ENCODE peak calls at places on chromosomes 16 and 17, in seven cellular contexts. L is spleen, B is prostate gland, Y is GM23338, N is stomach, X is Panc1, G is HepG2. F is an unnamed sample.
A peak's percentile ranks its signal among the peaks of the same experiment; 100 is the strongest.

GRCh38 chr17:36845916-36846315 is 91.4 kb upstream of the LHX1 start:
- DNase-seq in L (no peak), B (no peak), Y (no peak), N (no peak), X (no peak), G (no peak), F (no peak)

GRCh38 chr17:82930043-82930923 is 90.5 kb upstream of the ZNF750 start:
- DNase-seq in L (peak; percentile 67), B (no peak), Y (no peak), N (no peak), X (no peak), G (no peak), F (peak; percentile 4)

GRCh38 chr17:80474231-80474932 is 2.0 kb downstream of the NPTX1 start:
- DNase-seq in L (no peak), B (peak; percentile 41), Y (no peak), N (no peak), X (no peak), G (no peak), F (no peak)

GRCh38 chr17:63441654-63442053 is 4.5 kb downstream of the CYB561 start:
- DNase-seq in L (no peak), B (no peak), Y (no peak), N (no peak), X (no peak), G (no peak), F (no peak)

GRCh38 chr17:36608794-36609497 is 7.6 kb downstream of the MRM1 start:
- DNase-seq in L (no peak), B (peak; percentile 26), Y (peak; percentile 76), N (no peak), X (no peak), G (no peak), F (peak; percentile 30)

GRCh38 chr17:30376621-30377452 is 1.9 kb upstream of the CPD start:
- DNase-seq in L (no peak), B (peak; percentile 45), Y (no peak), N (no peak), X (no peak), G (peak; percentile 88), F (no peak)

GRCh38 chr17:73492802-73493139 is 151.5 kb downstream of the SDK2 start:
- DNase-seq in L (peak; percentile 54), B (no peak), Y (peak; percentile 36), N (no peak), X (no peak), G (no peak), F (no peak)

GRCh38 chr16:29984137-29984763 is 10.6 kb downstream of the TAOK2 start:
- DNase-seq in L (peak; percentile 24), B (no peak), Y (no peak), N (no peak), X (no peak), G (no peak), F (no peak)

GRCh38 chr17:40065041-40065770 is 2.4 kb downstream of the THRA start:
- DNase-seq in L (no peak), B (no peak), Y (no peak), N (no peak), X (no peak), G (no peak), F (no peak)

GRCh38 chr17:39264119-39264518 is 38.4 kb upstream of the STAC2 start:
- DNase-seq in L (no peak), B (no peak), Y (no peak), N (no peak), X (no peak), G (no peak), F (no peak)

GRCh38 chr17:29524692-29525091 is 42.1 kb downstream of the ABHD15 start:
- DNase-seq in L (no peak), B (no peak), Y (no peak), N (no peak), X (no peak), G (no peak), F (no peak)

GRCh38 chr16:81589975-81590650 is 145.5 kb downstream of the CMIP start:
- DNase-seq in L (no peak), B (no peak), Y (no peak), N (no peak), X (no peak), G (no peak), F (no peak)

GRCh38 chr16:46972429-46972970 is 974 bp downstream of the DNAJA2 start:
- DNase-seq in L (no peak), B (no peak), Y (peak; percentile 70), N (no peak), X (no peak), G (peak; percentile 33), F (no peak)

GRCh38 chr16:63365665-63366064 is 1329.4 kb upstream of the CDH8 start:
- DNase-seq in L (no peak), B (no peak), Y (no peak), N (no peak), X (no peak), G (no peak), F (no peak)
- TF ChIP-seq POLR2AphosphoS5 in L (no peak), B (no peak), Y (no peak), N (no peak), X (no peak), G (no peak), F (no peak)

GRCh38 chr17:60305141-60305540 is 86.8 kb downstream of the USP32 start:
- DNase-seq in L (no peak), B (no peak), Y (peak; percentile 45), N (no peak), X (no peak), G (peak; percentile 39), F (no peak)

GRCh38 chr17:60304502-60304901 is 87.4 kb downstream of the USP32 start:
- DNase-seq in L (no peak), B (no peak), Y (no peak), N (no peak), X (no peak), G (no peak), F (no peak)

GRCh38 chr17:60301644-60302043 is 90.3 kb downstream of the USP32 start:
- DNase-seq in L (no peak), B (no peak), Y (no peak), N (no peak), X (no peak), G (no peak), F (no peak)

GRCh38 chr17:60300949-60301348 is 91.0 kb downstream of the USP32 start:
- DNase-seq in L (no peak), B (no peak), Y (no peak), N (no peak), X (no peak), G (no peak), F (no peak)

GRCh38 chr17:60303406-60304099 is 88.4 kb downstream of the USP32 start:
- DNase-seq in L (no peak), B (no peak), Y (no peak), N (no peak), X (no peak), G (no peak), F (no peak)
- H3K27ac ChIP-seq in L (no peak overlapping the region), B (no peak overlapping the region), Y (no peak overlapping the region), N (no peak overlapping the region), X (no peak overlapping the region), G (no peak overlapping the region), F (no peak overlapping the region)

GRCh38 chr16:69399361-69399760 is 13.6 kb upstream of the TERF2 start:
- DNase-seq in L (no peak), B (no peak), Y (no peak), N (no peak), X (no peak), G (no peak), F (no peak)

GRCh38 chr16:69393898-69394849 is 8.4 kb upstream of the TERF2 start:
- DNase-seq in L (no peak), B (no peak), Y (no peak), N (no peak), X (no peak), G (no peak), F (no peak)

GRCh38 chr16:69395859-69396186 is 10.0 kb upstream of the TERF2 start:
- DNase-seq in L (no peak), B (no peak), Y (no peak), N (no peak), X (no peak), G (no peak), F (no peak)

GRCh38 chr16:69397821-69398521 is 12.2 kb upstream of the TERF2 start:
- DNase-seq in L (no peak), B (no peak), Y (peak; percentile 83), N (no peak), X (no peak), G (peak; percentile 87), F (no peak)

DNA sequence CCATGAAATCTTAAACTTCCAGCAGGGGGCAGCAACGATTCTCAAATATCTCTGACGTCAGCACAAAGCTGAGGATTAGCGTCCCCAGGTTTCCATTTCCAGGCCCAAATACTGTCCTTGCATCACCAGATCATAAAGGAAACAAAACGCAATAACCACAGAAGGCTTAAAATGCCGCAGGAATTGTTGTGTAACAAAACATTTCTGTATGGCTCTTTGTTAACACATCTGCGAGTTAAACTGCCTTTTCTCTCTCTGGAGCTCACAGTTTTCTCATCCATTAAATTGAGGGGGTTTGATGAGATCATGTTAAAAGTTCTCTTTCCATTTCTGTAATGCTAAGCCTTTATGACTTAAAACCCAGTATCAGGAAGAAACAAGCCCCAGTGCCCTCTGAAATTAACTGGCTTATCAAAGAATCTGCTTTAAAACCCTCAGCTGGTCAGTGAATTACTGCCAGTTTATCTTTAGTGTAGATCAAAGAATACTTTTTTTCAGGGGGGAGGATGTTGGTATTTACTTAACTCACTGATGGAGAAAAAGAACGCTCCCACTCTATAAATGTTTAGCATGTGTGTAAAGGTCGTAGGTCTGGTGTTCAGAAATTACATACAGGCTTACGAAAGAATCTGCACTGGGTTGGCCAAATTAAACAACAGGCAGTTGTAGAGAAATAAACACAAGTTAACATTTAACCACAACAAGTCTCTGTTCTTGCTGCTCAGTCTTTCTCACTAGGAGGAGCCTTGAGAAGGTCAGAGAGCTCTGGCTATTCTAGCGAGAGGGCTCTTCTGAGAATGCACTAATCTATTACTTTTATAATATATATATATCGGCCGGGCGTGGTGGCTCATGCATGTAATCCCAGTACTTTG is 10.6 kb upstream of the TERF2 start:
- DNase-seq in L (no peak), B (peak; percentile 82), Y (peak; percentile 93), N (peak; percentile 78), X (no peak), G (peak; percentile 99), F (peak; percentile 83)
- TF ChIP-seq POLR2AphosphoS5 in L (peak; percentile 60), B (peak; percentile 82), Y (no peak), N (peak; percentile 60), X (peak; percentile 73), G (peak; percentile 83), F (peak; percentile 56)

GRCh38 chr16:21949713-21950260 is 3.4 kb upstream of the UQCRC2 start:
- DNase-seq in L (no peak), B (no peak), Y (no peak), N (no peak), X (no peak), G (no peak), F (no peak)
- H3K27ac ChIP-seq in L (no peak overlapping the region), B (no peak overlapping the region), Y (no peak overlapping the region), N (no peak overlapping the region), X (no peak overlapping the region), G (peak overlapping the region; percentile 10), F (no peak overlapping the region)

DNA sequence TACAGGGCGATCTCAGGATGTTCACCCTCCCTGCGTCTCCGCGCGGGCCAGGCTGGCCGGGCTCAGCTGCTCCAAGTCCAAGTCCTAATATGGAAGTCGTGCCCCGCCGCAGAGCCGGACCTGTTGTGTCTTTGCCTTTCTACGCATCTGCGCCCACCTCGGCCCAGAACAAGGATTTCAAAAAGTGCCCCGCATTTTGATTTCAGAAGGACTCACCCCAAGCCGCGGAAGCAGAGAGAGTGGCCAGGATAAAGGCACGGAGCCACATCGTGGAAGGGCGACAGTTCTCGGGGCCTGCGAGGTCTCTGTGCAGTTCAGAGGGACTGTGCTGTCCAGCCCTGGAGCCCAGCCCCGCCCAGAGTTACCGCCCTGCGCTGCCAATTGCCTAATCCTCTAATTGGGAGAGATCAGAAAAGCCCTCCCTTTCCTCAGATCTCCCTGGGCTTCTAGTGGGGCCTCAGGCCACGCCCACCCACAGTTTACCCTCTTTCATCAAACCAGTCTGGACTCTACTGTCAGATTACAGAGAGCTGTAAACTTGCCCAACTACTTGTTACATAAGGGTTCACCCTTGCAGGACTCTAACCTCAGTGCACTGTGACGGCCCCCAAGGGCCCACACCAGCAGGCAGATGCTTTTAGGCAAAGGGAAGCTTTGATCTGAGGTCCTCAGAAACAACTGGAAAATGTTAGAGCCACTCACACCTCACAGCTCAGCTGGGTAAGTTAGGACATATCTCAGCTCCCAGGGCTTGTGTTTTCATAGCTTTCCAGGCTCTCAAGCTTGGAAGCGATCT is at the start of gene CES1:
- DNase-seq in L (peak; percentile 85), B (no peak), Y (peak; percentile 67), N (no peak), X (no peak), G (peak; percentile 94), F (peak; percentile 17)
- TF ChIP-seq POLR2AphosphoS5 in L (no peak), B (no peak), Y (no peak), N (no peak), X (no peak), G (peak; percentile 88), F (no peak)